ENCODE peak calls at places on chromosome 6, in five cellular contexts. One of them, this sample, is unnamed.

GRCh38 chr6:169263374-169263773 is 9.7 kb upstream of the THBS2 start:
- DNase-seq in tibial nerve: no peak
- DNase-seq in esophagus squamous epithelium: no peak
- DNase-seq in endothelial cell of umbilical vein: no peak
- DNase-seq in GM12865: no peak
- DNase-seq in this sample: no peak

GRCh38 chr6:25172819-25173218 is 106.4 kb upstream of the CARMIL1 start:
- DNase-seq in tibial nerve: no peak
- DNase-seq in esophagus squamous epithelium: no peak
- DNase-seq in endothelial cell of umbilical vein: no peak
- DNase-seq in GM12865: no peak
- DNase-seq in this sample: peak

GRCh38 chr6:108714012-108714773 is 134.0 kb upstream of the ARMC2 start:
- DNase-seq in tibial nerve: no peak
- DNase-seq in esophagus squamous epithelium: no peak
- DNase-seq in endothelial cell of umbilical vein: no peak
- DNase-seq in GM12865: no peak
- DNase-seq in this sample: peak

GRCh38 chr6:42100029-42100901 is 42.2 kb downstream of the C6orf132 start:
- DNase-seq in tibial nerve: no peak
- DNase-seq in esophagus squamous epithelium: no peak
- DNase-seq in endothelial cell of umbilical vein: peak
- DNase-seq in GM12865: no peak
- DNase-seq in this sample: peak

GRCh38 chr6:39153766-39154397 is 38.9 kb upstream of the SAYSD1 start:
- DNase-seq in tibial nerve: no peak
- DNase-seq in esophagus squamous epithelium: no peak
- DNase-seq in endothelial cell of umbilical vein: no peak
- DNase-seq in GM12865: no peak
- DNase-seq in this sample: no peak

GRCh38 chr6:11650297-11650696 is 112.7 kb downstream of the TMEM170B start:
- DNase-seq in tibial nerve: no peak
- DNase-seq in esophagus squamous epithelium: no peak
- DNase-seq in endothelial cell of umbilical vein: peak
- DNase-seq in GM12865: no peak
- DNase-seq in this sample: peak

GRCh38 chr6:30349411-30350177 is 4.6 kb downstream of the RPP21 start:
- DNase-seq in tibial nerve: no peak
- DNase-seq in esophagus squamous epithelium: no peak
- DNase-seq in endothelial cell of umbilical vein: no peak
- DNase-seq in GM12865: no peak
- DNase-seq in this sample: no peak

GRCh38 chr6:126152346-126152745 is 166.0 kb downstream of the TRMT11 start:
- DNase-seq in tibial nerve: no peak
- DNase-seq in esophagus squamous epithelium: no peak
- DNase-seq in endothelial cell of umbilical vein: no peak
- DNase-seq in GM12865: no peak
- DNase-seq in this sample: no peak

GRCh38 chr6:144619983-144620382 is 334.8 kb downstream of the UTRN start:
- DNase-seq in tibial nerve: no peak
- DNase-seq in esophagus squamous epithelium: no peak
- DNase-seq in endothelial cell of umbilical vein: no peak
- DNase-seq in GM12865: no peak
- DNase-seq in this sample: no peak

GRCh38 chr6:159842035-159842434 is 42.0 kb downstream of the PNLDC1 start:
- DNase-seq in tibial nerve: no peak
- DNase-seq in esophagus squamous epithelium: no peak
- DNase-seq in endothelial cell of umbilical vein: no peak
- DNase-seq in GM12865: peak
- DNase-seq in this sample: no peak

GRCh38 chr6:111791415-111791814 is 81.8 kb downstream of the FYN start:
- DNase-seq in tibial nerve: no peak
- DNase-seq in esophagus squamous epithelium: no peak
- DNase-seq in endothelial cell of umbilical vein: no peak
- DNase-seq in GM12865: no peak
- DNase-seq in this sample: no peak

GRCh38 chr6:39430968-39431523 is 108.5 kb upstream of the KCNK16 start:
- DNase-seq in tibial nerve: peak
- DNase-seq in esophagus squamous epithelium: no peak
- DNase-seq in endothelial cell of umbilical vein: no peak
- DNase-seq in GM12865: no peak
- DNase-seq in this sample: no peak

GRCh38 chr6:104887350-104887749 is 27.6 kb upstream of the HACE1 start:
- DNase-seq in tibial nerve: no peak
- DNase-seq in esophagus squamous epithelium: no peak
- DNase-seq in endothelial cell of umbilical vein: peak
- DNase-seq in GM12865: peak
- DNase-seq in this sample: peak

GRCh38 chr6:5036309-5036708 is 32.5 kb upstream of the RPP40 start:
- DNase-seq in tibial nerve: no peak
- DNase-seq in esophagus squamous epithelium: no peak
- DNase-seq in endothelial cell of umbilical vein: peak
- DNase-seq in GM12865: peak
- DNase-seq in this sample: peak

GRCh38 chr6:134398453-134398852 is 80.5 kb upstream of the SGK1 start:
- DNase-seq in tibial nerve: no peak
- DNase-seq in esophagus squamous epithelium: no peak
- DNase-seq in endothelial cell of umbilical vein: peak
- DNase-seq in GM12865: peak
- DNase-seq in this sample: no peak

GRCh38 chr6:169885131-169885530 is 133.7 kb downstream of the ERMARD start:
- DNase-seq in tibial nerve: no peak
- DNase-seq in esophagus squamous epithelium: no peak
- DNase-seq in endothelial cell of umbilical vein: no peak
- DNase-seq in GM12865: no peak
- DNase-seq in this sample: no peak

GRCh38 chr6:113599444-113599843 is 257.7 kb upstream of the MARCKS start:
- DNase-seq in tibial nerve: no peak
- DNase-seq in esophagus squamous epithelium: no peak
- DNase-seq in endothelial cell of umbilical vein: no peak
- DNase-seq in GM12865: no peak
- DNase-seq in this sample: peak

GRCh38 chr6:25223421-25224052 is 55.6 kb upstream of the CARMIL1 start:
- DNase-seq in tibial nerve: peak
- DNase-seq in esophagus squamous epithelium: no peak
- DNase-seq in endothelial cell of umbilical vein: peak
- DNase-seq in GM12865: peak
- DNase-seq in this sample: peak

GRCh38 chr6:30507849-30508843 is 18.8 kb downstream of the HLA-E start:
- DNase-seq in tibial nerve: no peak
- DNase-seq in esophagus squamous epithelium: no peak
- DNase-seq in endothelial cell of umbilical vein: no peak
- DNase-seq in GM12865: peak
- DNase-seq in this sample: no peak

GRCh38 chr6:41566961-41567360 is 20.8 kb downstream of the FOXP4 start:
- DNase-seq in tibial nerve: no peak
- DNase-seq in esophagus squamous epithelium: no peak
- DNase-seq in endothelial cell of umbilical vein: no peak
- DNase-seq in GM12865: no peak
- DNase-seq in this sample: no peak

GRCh38 chr6:168186438-168186837 is 107.4 kb upstream of the FRMD1 start:
- DNase-seq in tibial nerve: no peak
- DNase-seq in esophagus squamous epithelium: no peak
- DNase-seq in endothelial cell of umbilical vein: no peak
- DNase-seq in GM12865: no peak
- DNase-seq in this sample: no peak

GRCh38 chr6:29702519-29703103 is 20.6 kb upstream of the HLA-F start:
- DNase-seq in tibial nerve: no peak
- DNase-seq in esophagus squamous epithelium: no peak
- DNase-seq in endothelial cell of umbilical vein: peak
- DNase-seq in GM12865: peak
- DNase-seq in this sample: peak

GRCh38 chr6:82246802-82247633 is 526 bp downstream of the IBTK start:
- DNase-seq in tibial nerve: no peak
- DNase-seq in esophagus squamous epithelium: no peak
- DNase-seq in endothelial cell of umbilical vein: peak
- DNase-seq in GM12865: peak
- DNase-seq in this sample: peak

GRCh38 chr6:101878554-101879276 is 485.2 kb downstream of the GRIK2 start:
- DNase-seq in tibial nerve: no peak
- DNase-seq in esophagus squamous epithelium: no peak
- DNase-seq in endothelial cell of umbilical vein: no peak
- DNase-seq in GM12865: peak
- DNase-seq in this sample: no peak

GRCh38 chr6:39211183-39211582 is 18.1 kb downstream of the KCNK5 start:
- DNase-seq in tibial nerve: no peak
- DNase-seq in esophagus squamous epithelium: no peak
- DNase-seq in endothelial cell of umbilical vein: no peak
- DNase-seq in GM12865: no peak
- DNase-seq in this sample: no peak

GRCh38 chr6:28383235-28384142 is 16.1 kb downstream of the ZSCAN12 start:
- DNase-seq in tibial nerve: peak
- DNase-seq in esophagus squamous epithelium: peak
- DNase-seq in endothelial cell of umbilical vein: peak
- DNase-seq in GM12865: peak
- DNase-seq in this sample: peak

GRCh38 chr6:36050305-36050704 is 22.7 kb downstream of the MAPK14 start:
- DNase-seq in tibial nerve: no peak
- DNase-seq in esophagus squamous epithelium: no peak
- DNase-seq in endothelial cell of umbilical vein: no peak
- DNase-seq in GM12865: no peak
- DNase-seq in this sample: no peak

GRCh38 chr6:109455161-109455501 is 441 bp downstream of the MICAL1 start:
- DNase-seq in tibial nerve: no peak
- DNase-seq in esophagus squamous epithelium: no peak
- DNase-seq in endothelial cell of umbilical vein: peak
- DNase-seq in GM12865: peak
- DNase-seq in this sample: no peak

GRCh38 chr6:134619789-134620188 is 301.9 kb upstream of the SGK1 start:
- DNase-seq in tibial nerve: no peak
- DNase-seq in esophagus squamous epithelium: no peak
- DNase-seq in endothelial cell of umbilical vein: no peak
- DNase-seq in GM12865: no peak
- DNase-seq in this sample: peak

DNA sequence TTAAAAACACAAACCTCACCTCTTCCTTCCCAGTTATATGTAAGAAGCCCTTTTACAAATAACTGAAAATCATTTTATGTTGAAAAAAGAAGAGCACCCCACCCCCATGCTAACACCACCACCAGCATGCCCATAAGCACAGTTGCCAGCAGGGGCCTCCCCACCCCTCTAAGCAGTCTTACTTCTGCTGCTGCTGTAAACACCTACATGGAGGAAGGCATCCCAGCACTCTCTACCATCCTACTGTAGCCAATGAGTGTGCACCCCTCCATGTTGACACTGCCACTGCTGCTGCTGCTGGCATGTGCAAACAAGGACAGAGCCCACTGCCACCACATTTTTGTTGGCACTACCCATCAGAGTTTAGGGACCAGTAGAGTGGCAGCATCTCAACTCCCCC is 49.6 kb upstream of the PHIP start:
- DNase-seq in tibial nerve: no peak
- DNase-seq in esophagus squamous epithelium: no peak
- DNase-seq in endothelial cell of umbilical vein: no peak
- DNase-seq in GM12865: no peak
- DNase-seq in this sample: no peak
- TF ChIP-seq CTCF in tibial nerve: no peak
- TF ChIP-seq CTCF in esophagus squamous epithelium: no peak
- TF ChIP-seq CTCF in endothelial cell of umbilical vein: no peak
- TF ChIP-seq CTCF in GM12865: peak
- TF ChIP-seq CTCF in this sample: no peak

GRCh38 chr6:161439093-161439492 is 165.2 kb upstream of the AGPAT4 start:
- DNase-seq in tibial nerve: peak
- DNase-seq in esophagus squamous epithelium: no peak
- DNase-seq in endothelial cell of umbilical vein: peak
- DNase-seq in GM12865: no peak
- DNase-seq in this sample: peak
- H3K4me3 ChIP-seq in tibial nerve: peak
- H3K4me3 ChIP-seq in esophagus squamous epithelium: peak
- H3K4me3 ChIP-seq in endothelial cell of umbilical vein: no peak
- H3K4me3 ChIP-seq in GM12865: no peak
- H3K4me3 ChIP-seq in this sample: no peak

DNA sequence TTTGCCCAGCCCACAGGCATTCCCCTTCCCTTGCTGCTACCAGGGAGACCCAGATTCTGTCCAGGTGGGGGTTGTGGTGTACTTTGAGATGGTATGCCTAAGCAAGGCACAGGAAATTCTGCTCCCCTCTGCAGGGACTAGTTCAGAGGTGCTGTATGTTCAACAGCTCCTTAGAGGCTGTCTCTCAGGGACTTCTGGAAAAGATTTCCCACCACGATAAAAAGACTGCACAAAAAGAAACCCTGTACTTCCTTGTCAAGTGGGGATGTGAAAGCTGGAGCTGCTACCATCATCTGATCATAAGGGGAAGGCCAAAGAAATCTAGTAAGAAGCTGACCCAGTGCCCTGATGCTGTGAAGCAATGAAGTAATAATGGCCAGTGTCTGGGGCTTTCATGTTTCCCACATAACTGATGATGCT is 51.5 kb upstream of the SMIM29 start:
- DNase-seq in tibial nerve: no peak
- DNase-seq in esophagus squamous epithelium: no peak
- DNase-seq in endothelial cell of umbilical vein: no peak
- DNase-seq in GM12865: peak
- DNase-seq in this sample: no peak
- TF ChIP-seq CTCF in tibial nerve: no peak
- TF ChIP-seq CTCF in esophagus squamous epithelium: no peak
- TF ChIP-seq CTCF in endothelial cell of umbilical vein: no peak
- TF ChIP-seq CTCF in GM12865: no peak
- TF ChIP-seq CTCF in this sample: no peak

DNA sequence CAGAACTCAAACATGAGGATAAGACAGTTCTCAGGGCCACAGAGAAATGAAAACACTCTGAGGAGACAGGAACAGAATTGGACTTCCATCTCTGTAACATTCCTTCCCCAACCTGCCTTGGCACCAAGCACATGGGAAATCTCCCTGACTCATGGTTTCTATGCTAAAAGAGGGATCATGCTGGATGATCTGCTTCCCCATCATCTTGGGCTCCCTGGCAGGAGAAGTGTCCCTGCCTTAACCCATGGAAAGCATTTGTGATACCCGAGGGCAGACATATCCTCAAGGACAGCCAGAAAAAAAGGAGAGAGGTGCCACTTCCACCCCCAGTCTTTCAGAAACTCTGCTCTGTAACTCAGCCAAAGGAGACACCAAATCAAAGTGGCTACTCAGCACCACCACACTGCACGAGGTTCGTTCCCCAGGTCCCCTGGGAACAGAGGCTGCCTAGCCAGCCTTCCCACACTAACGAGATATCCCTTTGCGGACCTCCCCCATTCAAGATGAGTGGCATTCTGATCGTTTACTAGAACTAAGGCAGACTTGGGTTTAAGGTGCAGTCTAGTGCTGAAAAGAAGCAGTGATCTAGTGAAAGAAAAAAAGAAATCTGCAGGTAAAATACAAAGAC is 34.8 kb downstream of the BLOC1S5 start:
- DNase-seq in tibial nerve: no peak
- DNase-seq in esophagus squamous epithelium: no peak
- DNase-seq in endothelial cell of umbilical vein: peak
- DNase-seq in GM12865: no peak
- DNase-seq in this sample: no peak
- H3K4me3 ChIP-seq in tibial nerve: no peak
- H3K4me3 ChIP-seq in esophagus squamous epithelium: no peak
- H3K4me3 ChIP-seq in endothelial cell of umbilical vein: no peak
- H3K4me3 ChIP-seq in GM12865: no peak
- H3K4me3 ChIP-seq in this sample: no peak